ENCODE peak calls at places on chromosomes 12 and 14, in five cellular contexts. O, P, F, Y and I are unnamed samples.

GRCh38 chr14:105433161-105433605 is 13.6 kb downstream of the MTA1 start:
- DNase-seq in O (no peak), P (no peak), F (no peak), Y (no peak), I (no peak)

GRCh38 chr14:21039585-21040369 is 2.4 kb upstream of the RNASE7 start:
- DNase-seq in O (peak; percentile 34), P (peak; percentile 56), F (no peak), Y (no peak), I (no peak)

GRCh38 chr12:86914716-86915115 is 658.5 kb upstream of the MGAT4C start:
- DNase-seq in O (peak; percentile 1), P (peak; percentile 36), F (no peak), Y (no peak), I (no peak)

GRCh38 chr12:69679119-69679518 is 20.0 kb downstream of the BEST3 start:
- DNase-seq in O (no peak), P (no peak), F (no peak), Y (no peak), I (no peak)

GRCh38 chr14:100535287-100536131 is 51.7 kb downstream of the BEGAIN start:
- DNase-seq in O (peak; percentile 14), P (peak; percentile 44), F (no peak), Y (no peak), I (peak; percentile 13)

GRCh38 chr14:63220526-63220925 is 16.3 kb downstream of the RHOJ start:
- DNase-seq in O (no peak), P (no peak), F (no peak), Y (no peak), I (no peak)

GRCh38 chr14:51716610-51717009 is 64.9 kb downstream of the FRMD6 start:
- DNase-seq in O (no peak), P (no peak), F (no peak), Y (no peak), I (no peak)

GRCh38 chr14:36633580-36633979 is 28.1 kb upstream of the PAX9 start:
- DNase-seq in O (no peak), P (no peak), F (no peak), Y (no peak), I (no peak)

GRCh38 chr12:110543252-110543959 is 39.7 kb downstream of the PPTC7 start:
- DNase-seq in O (no peak), P (no peak), F (peak; percentile 90), Y (no peak), I (no peak)

GRCh38 chr12:67759829-67760228 is 111.3 kb downstream of the DYRK2 start:
- DNase-seq in O (no peak), P (no peak), F (no peak), Y (no peak), I (no peak)

GRCh38 chr12:124495194-124495983 is 72.0 kb downstream of the NCOR2 start:
- DNase-seq in O (no peak), P (no peak), F (no peak), Y (no peak), I (no peak)

GRCh38 chr12:89678225-89678624 is 30.4 kb downstream of the ATP2B1 start:
- DNase-seq in O (no peak), P (no peak), F (no peak), Y (peak; percentile 18), I (no peak)

GRCh38 chr12:107660230-107660629 is 25.4 kb upstream of the PWP1 start:
- DNase-seq in O (no peak), P (no peak), F (no peak), Y (no peak), I (no peak)

GRCh38 chr12:4120316-4120920 is 153.1 kb upstream of the CCND2 start:
- DNase-seq in O (no peak), P (no peak), F (no peak), Y (no peak), I (no peak)

GRCh38 chr12:1777798-1778197 is 42.6 kb upstream of the LRTM2 start:
- DNase-seq in O (no peak), P (no peak), F (no peak), Y (no peak), I (no peak)

GRCh38 chr12:1804545-1805332 is 15.6 kb upstream of the LRTM2 start:
- DNase-seq in O (peak; percentile 94), P (peak; percentile 94), F (peak; percentile 60), Y (peak; percentile 86), I (peak; percentile 95)

GRCh38 chr14:80930836-80931389 is 10.6 kb downstream of the CEP128 start:
- DNase-seq in O (no peak), P (no peak), F (peak; percentile 88), Y (no peak), I (no peak)

GRCh38 chr14:32468955-32469354 is 139.9 kb downstream of the AKAP6 start:
- DNase-seq in O (no peak), P (no peak), F (no peak), Y (no peak), I (no peak)

GRCh38 chr14:70096866-70097265 is 91.9 kb downstream of the SLC8A3 start:
- DNase-seq in O (no peak), P (peak; percentile 34), F (no peak), Y (no peak), I (no peak)

GRCh38 chr12:40229690-40230651 is 5.2 kb downstream of the LRRK2 start:
- DNase-seq in O (no peak), P (no peak), F (no peak), Y (no peak), I (no peak)

GRCh38 chr12:109191621-109192250 is 75.3 kb downstream of the ACACB start:
- DNase-seq in O (no peak), P (no peak), F (no peak), Y (no peak), I (no peak)

GRCh38 chr12:44771485-44771884 is 104.6 kb downstream of the NELL2 start:
- DNase-seq in O (no peak), P (no peak), F (no peak), Y (no peak), I (no peak)

GRCh38 chr12:114306646-114307045 is 99.3 kb downstream of the TBX5 start:
- DNase-seq in O (no peak), P (no peak), F (no peak), Y (no peak), I (no peak)

GRCh38 chr12:39931857-39932256 is 174.0 kb downstream of the SLC2A13 start:
- DNase-seq in O (no peak), P (no peak), F (no peak), Y (no peak), I (no peak)

GRCh38 chr14:80212025-80212402 is 710 bp upstream of the DIO2 start:
- DNase-seq in O (no peak), P (no peak), F (no peak), Y (no peak), I (no peak)

GRCh38 chr12:131907379-131908081 is 13.1 kb downstream of the ULK1 start:
- DNase-seq in O (no peak), P (no peak), F (no peak), Y (no peak), I (no peak)

GRCh38 chr12:75977952-75978671 is 53.5 kb downstream of the PHLDA1 start:
- DNase-seq in O (peak; percentile 27), P (no peak), F (peak; percentile 94), Y (peak; percentile 42), I (peak; percentile 13)

GRCh38 chr12:65277994-65278575 is 398 bp upstream of the MSRB3 start:
- DNase-seq in O (no peak), P (no peak), F (no peak), Y (no peak), I (no peak)

GRCh38 chr12:42473130-42473529 is 116.4 kb downstream of the PRICKLE1 start:
- DNase-seq in O (no peak), P (no peak), F (no peak), Y (no peak), I (no peak)

GRCh38 chr14:70726651-70727375 is 82.5 kb downstream of the MAP3K9 start:
- DNase-seq in O (no peak), P (no peak), F (no peak), Y (no peak), I (no peak)

GRCh38 chr12:131460516-131460915 is 250.4 kb upstream of the SFSWAP start:
- DNase-seq in O (no peak), P (no peak), F (no peak), Y (no peak), I (no peak)

GRCh38 chr12:45989857-45990467 is 412 bp downstream of the SCAF11 start:
- DNase-seq in O (peak; percentile 8), P (peak; percentile 60), F (no peak), Y (peak; percentile 36), I (peak; percentile 9)

GRCh38 chr12:80101126-80101525 is 1.8 kb downstream of the OTOGL start:
- DNase-seq in O (no peak), P (no peak), F (no peak), Y (no peak), I (no peak)

GRCh38 chr14:61322799-61323290 is 1.5 kb downstream of the PRKCH start:
- DNase-seq in O (no peak), P (peak; percentile 27), F (no peak), Y (no peak), I (no peak)

GRCh38 chr14:68084256-68084655 is 264.7 kb downstream of the RAD51B start:
- DNase-seq in O (no peak), P (no peak), F (no peak), Y (no peak), I (no peak)
- TF ChIP-seq TAF1 in O (no peak), P (no peak), F (no peak), Y (no peak), I (no peak)

GRCh38 chr12:98686603-98687002 is 41.5 kb downstream of the APAF1 start:
- DNase-seq in O (no peak), P (no peak), F (no peak), Y (no peak), I (no peak)
- TF ChIP-seq TAF1 in O (no peak), P (no peak), F (no peak), Y (no peak), I (no peak)

GRCh38 chr12:52193991-52194390 is 2.2 kb upstream of the KRT80 start:
- DNase-seq in O (no peak), P (no peak), F (no peak), Y (no peak), I (no peak)
- TF ChIP-seq TAF1 in O (no peak), P (no peak), F (no peak), Y (no peak), I (no peak)

GRCh38 chr12:96047151-96047620 is 11.8 kb upstream of the LTA4H start:
- DNase-seq in O (no peak), P (no peak), F (no peak), Y (no peak), I (no peak)

GRCh38 chr12:96050139-96050538 is 14.8 kb upstream of the LTA4H start:
- DNase-seq in O (no peak), P (no peak), F (no peak), Y (no peak), I (no peak)

GRCh38 chr12:96049096-96049495 is 13.7 kb upstream of the LTA4H start:
- DNase-seq in O (no peak), P (no peak), F (no peak), Y (no peak), I (no peak)

GRCh38 chr12:96047621-96048211 is 12.3 kb upstream of the LTA4H start:
- DNase-seq in O (no peak), P (no peak), F (peak; percentile 68), Y (no peak), I (no peak)

DNA sequence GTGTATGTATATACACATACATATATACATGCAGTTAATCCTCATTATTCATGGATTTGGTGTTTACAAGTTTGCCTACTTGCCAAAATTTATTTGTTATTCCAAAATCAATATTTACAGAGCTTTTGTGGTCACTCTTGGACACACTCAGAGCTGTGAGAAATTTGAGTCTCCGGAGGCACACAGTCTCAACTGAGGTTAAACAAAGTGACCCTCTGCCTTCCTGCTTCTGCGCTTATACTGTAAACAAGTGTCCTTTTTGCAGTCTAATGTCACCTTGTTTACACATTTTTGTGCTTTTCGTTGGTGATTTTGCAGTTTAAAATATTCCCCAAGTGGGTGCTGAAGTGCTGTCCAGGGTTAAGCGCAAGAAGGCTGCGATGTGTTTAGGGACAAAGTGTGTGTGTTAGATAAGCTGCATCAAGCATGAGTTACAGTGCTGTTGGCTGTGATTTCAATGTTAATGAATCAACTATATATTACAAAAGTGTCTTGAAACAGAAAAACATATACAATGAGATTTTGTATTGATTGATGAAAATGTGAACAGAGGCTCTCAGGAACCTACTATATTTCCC is 13.1 kb upstream of the LTA4H start:
- DNase-seq in O (no peak), P (no peak), F (no peak), Y (no peak), I (no peak)
- TF ChIP-seq TAF1 in O (no peak), P (no peak), F (no peak), Y (no peak), I (no peak)